ENCODE peak calls at places on chromosomes 6 and 20, in four cellular contexts. I is bronchial epithelial cell; E is astrocyte of the cerebellum; B is CD4-positive, alpha-beta T cell. W is an unnamed sample.

GRCh38 chr6:100453701-100454521 is 10.8 kb downstream of the SIM1 start:
- DNase-seq in E (no peak), B (no peak), I (no peak), W (no peak)

GRCh38 chr20:25054133-25054820 is 3.7 kb downstream of the ACSS1 start:
- DNase-seq in B (no peak), E (no peak), I (no peak), W (no peak)

GRCh38 chr6:146429831-146430230 is 113.8 kb upstream of the RAB32 start:
- DNase-seq in E (no peak), I (no peak), B (no peak), W (no peak)

GRCh38 chr20:1619861-1620444 is at the start of gene SIRPB1:
- DNase-seq in I (no peak), E (no peak), B (no peak), W (no peak)

GRCh38 chr6:56101141-56101553 is 146.2 kb downstream of the COL21A1 start:
- DNase-seq in I (peak), E (peak), B (no peak), W (peak)

GRCh38 chr6:15299430-15300131 is 53.7 kb downstream of the JARID2 start:
- DNase-seq in I (no peak), E (no peak), B (peak), W (no peak)

GRCh38 chr6:135334169-135334568 is 153.1 kb downstream of the MYB start:
- DNase-seq in I (peak), B (no peak), E (no peak), W (no peak)

GRCh38 chr6:116695398-116695797 is 14.4 kb downstream of the KPNA5 start:
- DNase-seq in B (no peak), I (no peak), E (no peak), W (no peak)

GRCh38 chr6:170182093-170182780 is 108.6 kb downstream of the DLL1 start:
- DNase-seq in B (no peak), E (no peak), I (no peak), W (no peak)

GRCh38 chr6:19380287-19380686 is 456.9 kb upstream of the ID4 start:
- DNase-seq in B (no peak), E (no peak), I (peak), W (no peak)

GRCh38 chr20:19408971-19409370 is 196.5 kb downstream of the SLC24A3 start:
- DNase-seq in B (no peak), I (peak), E (no peak), W (no peak)

GRCh38 chr6:2109796-2110195 is 135.6 kb downstream of the GMDS start:
- DNase-seq in I (no peak), B (no peak), E (no peak), W (no peak)

GRCh38 chr6:7974932-7975763 is 64.6 kb upstream of the TXNDC5 start:
- DNase-seq in I (peak), B (no peak), E (peak), W (peak)

GRCh38 chr6:104477569-104477968 is 382.1 kb downstream of the HACE1 start:
- DNase-seq in I (no peak), E (no peak), B (no peak), W (no peak)

GRCh38 chr20:39885975-39886649 is 802.9 kb downstream of the MAFB start:
- DNase-seq in E (peak), I (peak), B (no peak), W (no peak)

GRCh38 chr6:139676718-139677117 is 302.3 kb upstream of the CITED2 start:
- DNase-seq in I (peak), E (no peak), B (no peak), W (no peak)

GRCh38 chr6:137805622-137806021 is 61.4 kb upstream of the TNFAIP3 start:
- DNase-seq in B (no peak), E (no peak), I (no peak), W (no peak)

GRCh38 chr6:136551103-136551502 is 881 bp upstream of the MAP7 start:
- DNase-seq in B (no peak), I (no peak), E (no peak), W (no peak)

GRCh38 chr6:123904228-123904627 is 100.6 kb downstream of the NKAIN2 start:
- DNase-seq in I (no peak), E (no peak), B (no peak), W (no peak)

GRCh38 chr6:85405853-85406198 is 44.1 kb upstream of the NT5E start:
- DNase-seq in I (no peak), B (no peak), E (no peak), W (no peak)

GRCh38 chr6:16836186-16836981 is 75.1 kb upstream of the ATXN1 start:
- DNase-seq in I (no peak), E (no peak), B (no peak), W (no peak)

GRCh38 chr6:149317656-149318571 is at the start of gene TAB2:
- DNase-seq in B (peak), I (no peak), E (no peak), W (no peak)

GRCh38 chr20:58800134-58800650 is 50.5 kb downstream of the GNAS-AS1 start:
- DNase-seq in E (no peak), B (no peak), I (no peak), W (no peak)

GRCh38 chr20:2706688-2707352 is 14.2 kb downstream of the EBF4 start:
- DNase-seq in E (no peak), I (no peak), B (no peak), W (no peak)

GRCh38 chr6:150126641-150127291 is 16.1 kb upstream of the PPP1R14C start:
- DNase-seq in I (no peak), E (no peak), B (no peak), W (no peak)

GRCh38 chr20:62439218-62439617 is 11.9 kb upstream of the RBBP8NL start:
- DNase-seq in E (no peak), B (no peak), I (no peak), W (no peak)

GRCh38 chr20:14336667-14337066 is 745 bp downstream of the FLRT3 start:
- DNase-seq in I (no peak), B (no peak), E (no peak), W (no peak)

GRCh38 chr20:50844430-50845100 is 49.7 kb downstream of the BCAS4 start:
- DNase-seq in I (peak), E (peak), B (peak), W (peak)

GRCh38 chr6:133983099-133983939 is 30.3 kb downstream of the TBPL1 start:
- DNase-seq in E (no peak), B (peak), I (peak), W (no peak)

GRCh38 chr6:132466952-132467351 is 46.0 kb downstream of the STX7 start:
- DNase-seq in B (no peak), E (no peak), I (no peak), W (no peak)

GRCh38 chr6:111215134-111215533 is 127.8 kb downstream of the SLC16A10 start:
- DNase-seq in E (no peak), I (no peak), B (no peak), W (no peak)
- TF ChIP-seq CTCF in E (no peak), I (no peak), B (no peak), W (no peak)

DNA sequence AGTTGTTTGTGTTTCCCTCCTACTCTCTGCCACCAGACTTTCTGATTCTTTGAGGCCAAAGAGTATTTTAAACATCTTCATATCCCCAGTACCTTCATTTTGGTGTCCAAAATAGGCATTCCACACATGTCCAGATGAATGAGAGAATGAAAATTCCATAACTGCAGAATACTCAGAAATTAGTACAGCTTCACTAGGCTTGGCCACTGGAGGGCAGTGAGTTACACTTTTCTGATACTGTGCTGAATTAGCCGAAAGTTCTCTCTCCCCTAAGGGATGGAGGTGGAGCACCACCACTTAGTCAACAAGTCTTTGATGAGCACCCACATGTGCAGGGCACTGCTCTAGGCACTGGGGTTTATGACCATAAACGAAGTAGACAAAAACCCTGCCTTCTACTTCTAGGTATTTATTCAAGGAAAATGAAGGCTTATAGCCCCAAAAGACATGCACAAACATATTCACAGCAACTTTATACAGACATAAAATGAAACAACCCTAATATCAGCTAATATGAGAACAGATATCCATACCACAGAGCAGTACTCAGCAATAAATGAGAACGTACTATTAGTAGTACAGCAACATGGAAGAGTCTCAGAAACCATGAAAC is 46.1 kb upstream of the TMEM217 start:
- DNase-seq in I (peak), B (no peak), E (no peak), W (no peak)
- TF ChIP-seq CTCF in I (peak), B (no peak), E (peak), W (peak)

GRCh38 chr6:39731565-39731964 is 6.4 kb upstream of the KIF6 start:
- DNase-seq in E (peak), I (no peak), B (no peak), W (no peak)
- TF ChIP-seq CTCF in E (no peak), I (no peak), B (no peak), W (no peak)

GRCh38 chr6:82000551-82000950 is 247.0 kb downstream of the IBTK start:
- DNase-seq in B (no peak), I (peak), E (no peak), W (no peak)

GRCh38 chr6:82006027-82006738 is 241.4 kb downstream of the IBTK start:
- DNase-seq in E (no peak), B (no peak), I (peak), W (no peak)
- TF ChIP-seq CTCF in E (peak), B (no peak), I (peak), W (peak)

GRCh38 chr6:74654296-74654695 is 551.6 kb downstream of the COL12A1 start:
- DNase-seq in B (no peak), I (peak), E (no peak), W (no peak)
- TF ChIP-seq CTCF in B (no peak), I (no peak), E (no peak), W (no peak)

GRCh38 chr20:32980131-32980941 is 23.9 kb downstream of the SUN5 start:
- DNase-seq in E (no peak), B (no peak), I (no peak), W (no peak)
- TF ChIP-seq CTCF in E (no peak), B (no peak), I (no peak), W (no peak)

GRCh38 chr20:573414-574296 is 30.1 kb upstream of the CSNK2A1 start:
- DNase-seq in E (no peak), I (no peak), B (no peak), W (no peak)

GRCh38 chr20:574297-574942 is 30.8 kb upstream of the CSNK2A1 start:
- DNase-seq in B (no peak), I (no peak), E (no peak), W (no peak)

GRCh38 chr20:575230-575629 is 31.6 kb upstream of the CSNK2A1 start:
- DNase-seq in B (no peak), I (no peak), E (no peak), W (no peak)

GRCh38 chr20:576156-576555 is 32.6 kb upstream of the CSNK2A1 start:
- DNase-seq in B (no peak), E (no peak), I (no peak), W (no peak)

DNA sequence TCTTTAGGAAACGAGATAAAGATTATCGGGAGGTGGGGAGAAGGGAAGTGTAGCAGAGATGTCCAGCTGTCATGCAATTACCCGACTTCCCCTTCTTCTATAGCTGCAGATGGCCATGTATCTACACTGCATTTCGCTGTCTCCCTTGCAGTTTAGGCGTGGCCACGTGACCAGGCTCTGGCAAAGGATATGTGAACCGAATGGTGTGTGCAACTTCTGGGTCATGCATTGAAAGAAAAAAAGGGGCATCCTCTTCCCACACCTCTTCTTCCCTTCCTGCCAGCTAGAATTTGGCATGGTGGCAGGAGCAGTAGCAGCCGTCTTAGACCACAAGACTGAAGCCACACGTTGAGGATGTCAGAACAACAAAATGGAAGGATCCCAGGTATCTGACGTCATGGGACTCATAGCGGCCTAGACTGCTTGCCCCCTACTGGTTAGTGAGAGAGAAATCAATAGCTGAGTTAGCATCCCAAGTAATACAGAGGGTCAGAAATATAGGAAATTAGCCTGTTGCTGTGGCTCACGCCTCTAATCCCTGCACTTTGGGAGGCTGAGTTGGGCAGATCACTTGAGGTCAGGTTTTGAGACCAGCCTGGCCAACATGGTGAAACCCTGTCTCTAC is 32.8 kb downstream of the TCF15 start:
- DNase-seq in B (no peak), I (peak), E (no peak), W (no peak)
- TF ChIP-seq CTCF in B (no peak), I (peak), E (peak), W (no peak)

W was measured in kidney epithelial cell.